ENCODE peak calls at places on chromosomes 4 and X, in four cellular contexts. B is HS-5; R is activated naive CD4-positive, alpha-beta T cell treated with Interleukin-2 at 50 U/mL for 16 hours; Q is mucosa of descending colon. M is an unnamed sample.

GRCh38 chrX:155778844-155779553 is 102.1 kb upstream of the VAMP7 start:
- DNase-seq in B (no peak), R (no peak), Q (no peak), M (no peak)

GRCh38 chr4:166501941-166502382 is 628.9 kb downstream of the TLL1 start:
- DNase-seq in B (no peak), R (no peak), Q (no peak), M (no peak)

GRCh38 chr4:184643726-184644125 is 5.5 kb downstream of the CASP3 start:
- DNase-seq in B (no peak), R (no peak), Q (no peak), M (no peak)

GRCh38 chrX:48508400-48509244 is at the start of gene PORCN:
- DNase-seq in B (no peak), R (peak), Q (peak), M (no peak)

GRCh38 chr4:133287396-133287795 is 138.3 kb downstream of the PCDH10 start:
- DNase-seq in B (no peak), R (no peak), Q (no peak), M (no peak)

GRCh38 chr4:8615921-8616787 is 23.6 kb downstream of the CPZ start:
- DNase-seq in B (no peak), R (no peak), Q (peak), M (no peak)

GRCh38 chr4:41526628-41527027 is 11.3 kb upstream of the LIMCH1 start:
- DNase-seq in B (no peak), R (no peak), Q (no peak), M (no peak)

GRCh38 chr4:169612869-169613859 is 781 bp upstream of the NEK1 start:
- DNase-seq in B (no peak), R (peak), Q (peak), M (peak)

GRCh38 chrX:68669872-68670271 is 22.4 kb downstream of the STARD8 start:
- DNase-seq in B (no peak), R (no peak), Q (no peak), M (no peak)

GRCh38 chr4:3107271-3108185 is 33.0 kb downstream of the HTT start:
- DNase-seq in B (no peak), R (no peak), Q (no peak), M (no peak)

GRCh38 chrX:39614680-39614998 is 483.1 kb downstream of the BCOR start:
- DNase-seq in B (no peak), R (no peak), Q (no peak), M (no peak)

GRCh38 chr4:94304365-94304971 is 38.2 kb downstream of the HPGDS start:
- DNase-seq in B (no peak), R (no peak), Q (no peak), M (no peak)

GRCh38 chr4:7829687-7830580 is 109.7 kb downstream of the AFAP1 start:
- DNase-seq in B (no peak), R (no peak), Q (no peak), M (no peak)

M was measured in non-pigmented ciliary epithelial cell.